ENCODE peak calls at places on chromosomes 7 and 10, in eight cellular contexts. M is heart left ventricle, T is iris pigment epithelial cell, P is WTC11, G is A172, X is A549, R is ureter, A is M059J. H is an unnamed sample.

GRCh38 chr7:38660427-38661099 is 29.4 kb upstream of the AMPH start:
- DNase-seq in M (peak), X (peak), P (peak), A (peak), T (peak), G (peak), R (no peak), H (no peak)

GRCh38 chr7:30146127-30146612 is 11.4 kb downstream of the MTURN start:
- DNase-seq in G (peak), R (no peak), A (no peak), P (no peak), T (no peak), M (no peak), X (no peak), H (no peak)

GRCh38 chr7:104971290-104972071 is 42.5 kb upstream of the KMT2E start:
- DNase-seq in G (no peak), P (no peak), R (no peak), M (no peak), T (no peak), X (no peak), A (no peak), H (no peak)

GRCh38 chr10:90822508-90822907 is 35.3 kb downstream of the HTR7 start:
- DNase-seq in R (no peak), X (no peak), G (no peak), T (no peak), P (no peak), A (no peak), M (no peak), H (no peak)

GRCh38 chr7:147400221-147400689 is 1190.3 kb upstream of the C7orf33 start:
- DNase-seq in X (no peak), R (no peak), T (peak), P (no peak), A (no peak), M (no peak), G (no peak), H (no peak)

GRCh38 chr7:77538186-77538907 is 1.3 kb downstream of the PTPN12 start:
- DNase-seq in P (peak), A (peak), G (peak), T (peak), M (peak), X (peak), R (peak), H (peak)

GRCh38 chr10:103353281-103353680 is 2.3 kb upstream of the PCGF6 start:
- DNase-seq in R (no peak), T (peak), G (no peak), P (no peak), M (no peak), X (no peak), A (peak), H (no peak)

GRCh38 chr7:146116452-146117219 is at the start of gene CNTNAP2:
- DNase-seq in M (no peak), P (peak), R (no peak), T (peak), X (no peak), A (no peak), G (no peak), H (no peak)

GRCh38 chr7:194257-194995 is 2.1 kb downstream of the FAM20C start:
- DNase-seq in M (no peak), X (no peak), R (no peak), P (peak), T (peak), A (no peak), G (peak), H (peak)

GRCh38 chr7:37028909-37029440 is 304.7 kb upstream of the AOAH start:
- DNase-seq in T (no peak), M (no peak), R (no peak), X (no peak), A (no peak), G (no peak), P (no peak), H (no peak)

GRCh38 chr7:103395071-103395470 is 47.6 kb downstream of the PSMC2 start:
- DNase-seq in A (no peak), X (no peak), P (no peak), T (no peak), G (no peak), M (no peak), R (no peak), H (no peak)

GRCh38 chr10:109203616-109204375 is 719.5 kb downstream of the XPNPEP1 start:
- DNase-seq in G (peak), T (no peak), R (no peak), X (no peak), P (no peak), M (no peak), A (no peak), H (no peak)

GRCh38 chr10:8978100-8978499 is 923.6 kb downstream of the GATA3 start:
- DNase-seq in T (no peak), R (no peak), X (no peak), M (no peak), P (no peak), A (no peak), G (no peak), H (no peak)

GRCh38 chr10:15469066-15469465 is 98.0 kb upstream of the FAM171A1 start:
- DNase-seq in M (no peak), X (no peak), A (no peak), P (no peak), T (no peak), G (no peak), R (no peak), H (no peak)

GRCh38 chr10:114271014-114271778 is 32.1 kb downstream of the VWA2 start:
- DNase-seq in A (peak), G (no peak), P (no peak), R (peak), X (no peak), M (no peak), T (no peak), H (no peak)